ENCODE peak calls at places on chromosome 19, in seven cellular contexts. E, D, R, Y, P, T and W are unnamed samples.

GRCh38 chr19:53432088-53432661 is 391 bp downstream of the ZNF761 start:
- DNase-seq in E (no peak), D (no peak), R (peak), Y (no peak), P (no peak), T (peak), W (no peak)

GRCh38 chr19:35986664-35987570 is 8.1 kb upstream of the SDHAF1 start:
- DNase-seq in E (no peak), D (no peak), R (peak), Y (no peak), P (no peak), T (peak), W (no peak)

GRCh38 chr19:40264314-40265054 is 20.7 kb downstream of the AKT2 start:
- DNase-seq in E (no peak), D (no peak), R (no peak), Y (no peak), P (no peak), T (no peak), W (no peak)

GRCh38 chr19:36652958-36653357 is 13.7 kb downstream of the ZNF461 start:
- DNase-seq in E (no peak), D (no peak), R (no peak), Y (no peak), P (no peak), T (no peak), W (no peak)

GRCh38 chr19:56333506-56333905 is 18.9 kb upstream of the ZSCAN5A start:
- DNase-seq in E (no peak), D (peak), R (peak), Y (no peak), P (peak), T (peak), W (peak)

GRCh38 chr19:10288662-10289166 is 1.0 kb upstream of the ICAM5 start:
- DNase-seq in E (no peak), D (no peak), R (peak), Y (no peak), P (peak), T (peak), W (no peak)

GRCh38 chr19:34995551-34995950 is 4.6 kb upstream of the GRAMD1A start:
- DNase-seq in E (no peak), D (no peak), R (no peak), Y (no peak), P (no peak), T (no peak), W (no peak)

GRCh38 chr19:51461723-51462161 is 3.5 kb upstream of the SIGLEC8 start:
- DNase-seq in E (no peak), D (no peak), R (no peak), Y (no peak), P (no peak), T (no peak), W (no peak)

GRCh38 chr19:28372800-28373199 is 840.2 kb downstream of the UQCRFS1 start:
- DNase-seq in E (no peak), D (no peak), R (no peak), Y (no peak), P (no peak), T (no peak), W (no peak)

GRCh38 chr19:55131421-55131820 is 14.0 kb upstream of the PPP1R12C start:
- DNase-seq in E (no peak), D (no peak), R (no peak), Y (no peak), P (no peak), T (no peak), W (no peak)

GRCh38 chr19:52658595-52658994 is 20.4 kb upstream of the ZNF83 start:
- DNase-seq in E (peak), D (no peak), R (no peak), Y (no peak), P (no peak), T (no peak), W (no peak)

GRCh38 chr19:6685962-6686627 is 16.1 kb upstream of the TNFSF14 start:
- DNase-seq in E (no peak), D (no peak), R (no peak), Y (no peak), P (no peak), T (no peak), W (no peak)

GRCh38 chr19:33400856-33401682 is 27.6 kb downstream of the CEBPG start:
- DNase-seq in E (no peak), D (no peak), R (no peak), Y (no peak), P (no peak), T (no peak), W (no peak)

GRCh38 chr19:38538793-38539528 is 78.8 kb downstream of the MAP4K1 start:
- DNase-seq in E (no peak), D (no peak), R (no peak), Y (no peak), P (peak), T (peak), W (no peak)

GRCh38 chr19:41844601-41845000 is at the start of gene LYPD4:
- DNase-seq in E (no peak), D (no peak), R (no peak), Y (no peak), P (no peak), T (no peak), W (no peak)

GRCh38 chr19:4373601-4374441 is 26.5 kb downstream of the SH3GL1 start:
- DNase-seq in E (no peak), D (no peak), R (no peak), Y (no peak), P (no peak), T (no peak), W (no peak)

GRCh38 chr19:28242317-28242927 is 970.5 kb downstream of the UQCRFS1 start:
- DNase-seq in E (no peak), D (peak), R (peak), Y (no peak), P (no peak), T (peak), W (no peak)

GRCh38 chr19:48514123-48514458 is 2.5 kb upstream of the LMTK3 start:
- DNase-seq in E (no peak), D (no peak), R (no peak), Y (no peak), P (no peak), T (no peak), W (no peak)

GRCh38 chr19:2145831-2146241 is 5.5 kb downstream of the AP3D1 start:
- DNase-seq in E (no peak), D (no peak), R (no peak), Y (no peak), P (no peak), T (no peak), W (no peak)

GRCh38 chr19:11373885-11374448 is 499 bp upstream of the SWSAP1 start:
- DNase-seq in E (no peak), D (no peak), R (no peak), Y (no peak), P (no peak), T (no peak), W (no peak)

GRCh38 chr19:37654525-37654832 is 786 bp downstream of the ZFP30 start:
- DNase-seq in E (peak), D (no peak), R (no peak), Y (no peak), P (no peak), T (no peak), W (no peak)

GRCh38 chr19:41998246-41999020 is 4.4 kb upstream of the ATP1A3 start:
- DNase-seq in E (no peak), D (no peak), R (peak), Y (peak), P (no peak), T (peak), W (no peak)

GRCh38 chr19:46766569-46767317 is 20.5 kb upstream of the STRN4 start:
- DNase-seq in E (no peak), D (no peak), R (peak), Y (no peak), P (peak), T (peak), W (no peak)

GRCh38 chr19:33064117-33064777 is 441 bp downstream of the RHPN2 start:
- DNase-seq in E (no peak), D (no peak), R (no peak), Y (no peak), P (no peak), T (peak), W (no peak)

GRCh38 chr19:1470864-1471513 is 8.0 kb downstream of the C19orf25 start:
- DNase-seq in E (no peak), D (no peak), R (peak), Y (no peak), P (no peak), T (peak), W (no peak)